ENCODE peak calls at places on chromosomes 7 and 10, in six cellular contexts. Z is adrenal gland, W is OCI-LY7, E is thoracic aorta, J is body of pancreas, V is upper lobe of right lung. Q is an unnamed sample.

GRCh38 chr10:26486985-26487850 is 49.1 kb downstream of the APBB1IP start:
- DNase-seq in Z (peak; percentile 67), W (no peak), E (no peak), J (no peak), V (no peak), Q (peak; percentile 17)

GRCh38 chr7:132004528-132004927 is 448.1 kb upstream of the PODXL start:
- DNase-seq in Z (no peak), W (no peak), E (no peak), J (no peak), V (no peak), Q (no peak)

GRCh38 chr7:16637279-16637795 is 8.2 kb downstream of the ANKMY2 start:
- DNase-seq in Z (no peak), W (no peak), E (no peak), J (no peak), V (no peak), Q (no peak)

GRCh38 chr7:54932818-54933543 is 85.8 kb upstream of the EGFR start:
- DNase-seq in Z (peak; percentile 89), W (no peak), E (peak; percentile 21), J (peak; percentile 84), V (peak; percentile 90), Q (peak; percentile 63)

GRCh38 chr10:44752451-44753441 is 158.4 kb upstream of the TMEM72 start:
- DNase-seq in Z (peak; percentile 23), W (no peak), E (no peak), J (peak; percentile 58), V (no peak), Q (no peak)

GRCh38 chr10:128047991-128048826 is 78.0 kb downstream of the MKI67 start:
- DNase-seq in Z (no peak), W (peak; percentile 74), E (no peak), J (no peak), V (no peak), Q (peak; percentile 38)

GRCh38 chr10:133600657-133601056 is 25.9 kb downstream of the FRG2B start:
- DNase-seq in Z (no peak), W (no peak), E (no peak), J (no peak), V (no peak), Q (no peak)

GRCh38 chr7:151045967-151046366 is 2.4 kb upstream of the ASIC3 start:
- DNase-seq in Z (no peak), W (no peak), E (no peak), J (no peak), V (no peak), Q (no peak)

GRCh38 chr7:73704640-73705550 is 14.6 kb downstream of the STX1A start:
- DNase-seq in Z (no peak), W (no peak), E (no peak), J (no peak), V (peak; percentile 80), Q (no peak)

GRCh38 chr7:155644971-155645509 is 579 bp downstream of the RBM33 start:
- DNase-seq in Z (peak; percentile 24), W (peak; percentile 67), E (no peak), J (peak; percentile 55), V (peak; percentile 73), Q (peak; percentile 38)

GRCh38 chr7:155646669-155647068 is 2.2 kb downstream of the RBM33 start:
- DNase-seq in Z (no peak), W (no peak), E (no peak), J (no peak), V (no peak), Q (no peak)

GRCh38 chr7:155645652-155646051 is 1.2 kb downstream of the RBM33 start:
- DNase-seq in Z (no peak), W (no peak), E (no peak), J (no peak), V (no peak), Q (no peak)

GRCh38 chr7:155644178-155644970 is at the start of gene RBM33:
- DNase-seq in Z (peak; percentile 80), W (peak; percentile 85), E (peak; percentile 19), J (peak; percentile 85), V (peak; percentile 89), Q (peak; percentile 81)

GRCh38 chr7:155643804-155644177 is 670 bp upstream of the RBM33 start:
- DNase-seq in Z (peak; percentile 26), W (no peak), E (no peak), J (no peak), V (no peak), Q (no peak)
- H3K9me3 ChIP-seq in Z (no peaks in the 10 kb centered on the region), W (peaks cover 21% of the 10 kb centered on the region), E (peaks cover 2% of the 10 kb centered on the region), J (no peaks in the 10 kb centered on the region), V (peaks cover 4% of the 10 kb centered on the region), Q (peaks cover 6% of the 10 kb centered on the region)

DNA sequence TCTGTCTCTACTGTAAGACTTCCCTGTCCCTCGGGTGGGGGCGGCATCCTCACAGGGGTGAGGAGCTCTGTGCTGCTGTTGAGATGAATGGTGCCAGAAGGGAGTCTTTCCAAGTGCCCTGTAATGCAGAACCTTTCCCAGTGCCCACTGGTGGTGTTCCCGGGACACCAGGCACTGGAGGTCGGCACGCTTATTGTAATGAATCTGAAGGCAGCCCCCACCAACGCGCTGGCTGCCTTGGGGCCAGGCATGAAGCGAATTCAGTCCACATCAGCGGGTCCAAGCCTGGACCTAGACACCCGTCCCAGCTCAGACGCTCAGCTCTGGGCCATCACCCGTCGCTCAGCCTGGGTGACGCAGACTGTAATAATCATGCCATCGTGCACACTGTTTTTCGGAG is 592.9 kb downstream of the DNAJB6 start:
- DNase-seq in Z (no peak), W (no peak), E (no peak), J (no peak), V (no peak), Q (no peak)
- H3K9me3 ChIP-seq in Z (no peaks in the 10 kb centered on the region), W (no peaks in the 10 kb centered on the region), E (peaks cover 15% of the 10 kb centered on the region), J (no peaks in the 10 kb centered on the region), V (no peaks in the 10 kb centered on the region), Q (no peaks in the 10 kb centered on the region)

GRCh38 chr7:87354749-87355148 is 9.3 kb downstream of the CROT start:
- DNase-seq in Z (no peak), W (peak; percentile 69), E (no peak), J (no peak), V (no peak), Q (no peak)
- H3K9me3 ChIP-seq in Z (no peaks in the 10 kb centered on the region), W (peaks cover 28% of the 10 kb centered on the region), E (no peaks in the 10 kb centered on the region), J (no peaks in the 10 kb centered on the region), V (no peaks in the 10 kb centered on the region), Q (peaks cover 10% of the 10 kb centered on the region)

GRCh38 chr7:154833839-154834238 is 169.1 kb downstream of the PAXIP1 start:
- DNase-seq in Z (no peak), W (no peak), E (no peak), J (no peak), V (no peak), Q (no peak)

GRCh38 chr7:154837087-154837486 is 165.8 kb downstream of the PAXIP1 start:
- DNase-seq in Z (no peak), W (no peak), E (no peak), J (no peak), V (no peak), Q (no peak)

GRCh38 chr7:154837622-154838021 is 165.3 kb downstream of the PAXIP1 start:
- DNase-seq in Z (no peak), W (peak; percentile 29), E (no peak), J (no peak), V (no peak), Q (no peak)

GRCh38 chr7:154832557-154833138 is 170.3 kb downstream of the PAXIP1 start:
- DNase-seq in Z (peak; percentile 23), W (peak; percentile 53), E (no peak), J (no peak), V (no peak), Q (peak; percentile 46)

DNA sequence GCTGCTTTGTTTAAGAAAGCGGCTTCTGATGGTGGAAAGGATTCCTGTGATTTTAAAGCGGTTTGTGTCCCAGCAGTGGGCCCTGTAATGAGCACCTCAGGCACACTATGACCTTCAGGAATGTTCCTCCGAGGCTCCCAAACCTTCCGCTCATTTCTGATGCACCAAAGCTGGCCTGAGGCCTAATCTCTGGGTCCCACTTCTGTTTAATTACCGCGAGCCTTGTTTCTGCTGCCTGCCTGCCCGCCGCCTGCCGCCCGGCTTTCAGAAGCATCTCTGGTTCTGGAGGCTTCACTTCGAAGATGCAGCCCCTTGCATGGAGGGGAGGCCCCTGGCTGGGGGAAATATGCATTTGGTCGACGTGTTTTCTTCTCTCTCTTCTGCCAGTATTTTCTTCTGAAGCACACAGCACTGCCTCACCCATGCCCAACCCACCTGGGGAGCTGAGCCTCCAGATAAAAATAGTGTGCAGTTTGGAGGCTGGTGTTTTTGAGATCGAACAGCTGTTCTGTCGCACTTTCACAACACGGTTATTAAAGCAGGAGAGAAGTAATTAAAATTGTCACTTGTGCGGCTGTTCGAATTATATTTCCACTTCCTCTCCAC is 166.9 kb downstream of the PAXIP1 start:
- DNase-seq in Z (no peak), W (peak; percentile 65), E (no peak), J (no peak), V (no peak), Q (no peak)
- H3K9me3 ChIP-seq in Z (no peaks in the 10 kb centered on the region), W (no peaks in the 10 kb centered on the region), E (no peaks in the 10 kb centered on the region), J (no peaks in the 10 kb centered on the region), V (no peaks in the 10 kb centered on the region), Q (no peaks in the 10 kb centered on the region)

GRCh38 chr10:76902949-76903348 is 734.7 kb downstream of the KCNMA1 start:
- DNase-seq in Z (no peak), W (peak; percentile 1), E (no peak), J (no peak), V (no peak), Q (peak; percentile 50)
- H3K9me3 ChIP-seq in Z (no peaks in the 10 kb centered on the region), W (no peaks in the 10 kb centered on the region), E (no peaks in the 10 kb centered on the region), J (no peaks in the 10 kb centered on the region), V (no peaks in the 10 kb centered on the region), Q (no peaks in the 10 kb centered on the region)

GRCh38 chr7:57769958-57770357 is 320.0 kb downstream of the ZNF716 start:
- DNase-seq in Z (no peak), W (no peak), E (no peak), J (no peak), V (no peak), Q (no peak)
- H3K9me3 ChIP-seq in Z (no peaks in the 10 kb centered on the region), W (no peaks in the 10 kb centered on the region), E (peaks cover 2% of the 10 kb centered on the region), J (no peaks in the 10 kb centered on the region), V (no peaks in the 10 kb centered on the region), Q (no peaks in the 10 kb centered on the region)

DNA sequence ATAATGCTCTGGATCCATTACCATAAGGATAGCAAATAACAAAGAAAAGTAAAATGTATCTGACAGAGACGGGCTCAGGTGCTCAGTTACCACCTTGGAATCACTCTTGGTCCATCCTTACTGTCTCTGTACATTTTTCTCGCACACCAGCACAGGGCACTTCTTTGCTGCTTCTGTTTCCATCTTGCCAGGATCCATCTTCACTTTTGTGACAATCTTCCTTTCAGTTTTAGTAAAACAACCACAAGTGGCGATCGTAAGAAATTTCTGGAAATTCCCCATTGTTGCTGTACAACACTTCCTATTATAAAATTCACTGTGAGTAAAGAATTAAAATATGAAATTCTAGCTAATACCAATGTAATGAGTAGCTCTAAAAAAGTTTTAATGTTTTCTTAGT is 695.5 kb downstream of the GRM8 start:
- DNase-seq in Z (no peak), W (no peak), E (no peak), J (no peak), V (no peak), Q (no peak)
- H3K9me3 ChIP-seq in Z (no peaks in the 10 kb centered on the region), W (no peaks in the 10 kb centered on the region), E (no peaks in the 10 kb centered on the region), J (no peaks in the 10 kb centered on the region), V (no peaks in the 10 kb centered on the region), Q (no peaks in the 10 kb centered on the region)

DNA sequence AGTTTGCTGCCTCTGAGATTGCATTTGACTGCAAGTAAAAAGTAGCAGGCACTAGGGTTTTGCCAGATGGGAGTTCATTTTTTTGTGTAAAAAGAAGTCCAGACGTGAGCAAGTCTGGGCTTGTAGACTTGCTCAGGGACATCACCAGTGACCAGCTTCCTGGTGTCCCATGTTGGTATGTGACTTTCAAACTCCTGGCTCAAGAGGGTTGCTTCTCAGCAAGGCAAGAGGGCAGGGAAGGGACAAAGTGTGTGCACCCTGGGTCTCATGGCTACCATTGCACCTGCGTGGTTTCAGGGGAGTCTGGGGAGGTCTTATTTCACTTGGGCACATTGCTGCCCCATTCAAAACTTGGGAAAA is 79.3 kb upstream of the ZNF716 start:
- DNase-seq in Z (no peak), W (no peak), E (no peak), J (no peak), V (no peak), Q (no peak)
- H3K9me3 ChIP-seq in Z (no peaks in the 10 kb centered on the region), W (no peaks in the 10 kb centered on the region), E (no peaks in the 10 kb centered on the region), J (no peaks in the 10 kb centered on the region), V (no peaks in the 10 kb centered on the region), Q (peaks cover 9% of the 10 kb centered on the region)